ENCODE peak calls at places on chromosome 17, in seven cellular contexts. W is kidney, Y is ovary, V is neural progenitor cell, E is right cardiac atrium, J is GM23338, B is brain microvascular endothelial cell. F is an unnamed sample.

GRCh38 chr17:30230596-30231125 is 4.8 kb downstream of the SLC6A4 start:
- DNase-seq in W (no peak), Y (no peak), V (no peak), E (no peak), J (no peak), B (no peak), F (peak)

GRCh38 chr17:2723505-2723996 is 12.0 kb upstream of the CLUH start:
- DNase-seq in W (no peak), Y (no peak), V (peak), E (peak), J (peak), B (no peak), F (no peak)

GRCh38 chr17:14078027-14078426 is 8.7 kb downstream of the COX10 start:
- DNase-seq in W (no peak), Y (no peak), V (no peak), E (peak), J (no peak), B (no peak), F (no peak)

GRCh38 chr17:82440991-82441627 is 9.4 kb downstream of the CYBC1 start:
- DNase-seq in W (peak), Y (no peak), V (no peak), E (peak), J (peak), B (no peak), F (peak)

GRCh38 chr17:19411641-19412040 is 609 bp downstream of the RNF112 start:
- DNase-seq in W (no peak), Y (no peak), V (no peak), E (no peak), J (peak), B (no peak), F (peak)

GRCh38 chr17:76171701-76172100 is 30.7 kb upstream of the FOXJ1 start:
- DNase-seq in W (no peak), Y (no peak), V (no peak), E (no peak), J (no peak), B (no peak), F (no peak)

GRCh38 chr17:47802341-47803022 is 19.1 kb downstream of the OSBPL7 start:
- DNase-seq in W (no peak), Y (no peak), V (peak), E (no peak), J (peak), B (peak), F (peak)

GRCh38 chr17:19316756-19317358 is 45.7 kb downstream of the B9D1 start:
- DNase-seq in W (no peak), Y (no peak), V (no peak), E (no peak), J (no peak), B (no peak), F (no peak)

GRCh38 chr17:60392845-60393702 is 1.1 kb upstream of the USP32 start:
- DNase-seq in W (peak), Y (peak), V (peak), E (no peak), J (peak), B (peak), F (no peak)

GRCh38 chr17:78571329-78571728 is 5.9 kb downstream of the DNAH17 start:
- DNase-seq in W (no peak), Y (no peak), V (no peak), E (no peak), J (no peak), B (no peak), F (peak)

DNA sequence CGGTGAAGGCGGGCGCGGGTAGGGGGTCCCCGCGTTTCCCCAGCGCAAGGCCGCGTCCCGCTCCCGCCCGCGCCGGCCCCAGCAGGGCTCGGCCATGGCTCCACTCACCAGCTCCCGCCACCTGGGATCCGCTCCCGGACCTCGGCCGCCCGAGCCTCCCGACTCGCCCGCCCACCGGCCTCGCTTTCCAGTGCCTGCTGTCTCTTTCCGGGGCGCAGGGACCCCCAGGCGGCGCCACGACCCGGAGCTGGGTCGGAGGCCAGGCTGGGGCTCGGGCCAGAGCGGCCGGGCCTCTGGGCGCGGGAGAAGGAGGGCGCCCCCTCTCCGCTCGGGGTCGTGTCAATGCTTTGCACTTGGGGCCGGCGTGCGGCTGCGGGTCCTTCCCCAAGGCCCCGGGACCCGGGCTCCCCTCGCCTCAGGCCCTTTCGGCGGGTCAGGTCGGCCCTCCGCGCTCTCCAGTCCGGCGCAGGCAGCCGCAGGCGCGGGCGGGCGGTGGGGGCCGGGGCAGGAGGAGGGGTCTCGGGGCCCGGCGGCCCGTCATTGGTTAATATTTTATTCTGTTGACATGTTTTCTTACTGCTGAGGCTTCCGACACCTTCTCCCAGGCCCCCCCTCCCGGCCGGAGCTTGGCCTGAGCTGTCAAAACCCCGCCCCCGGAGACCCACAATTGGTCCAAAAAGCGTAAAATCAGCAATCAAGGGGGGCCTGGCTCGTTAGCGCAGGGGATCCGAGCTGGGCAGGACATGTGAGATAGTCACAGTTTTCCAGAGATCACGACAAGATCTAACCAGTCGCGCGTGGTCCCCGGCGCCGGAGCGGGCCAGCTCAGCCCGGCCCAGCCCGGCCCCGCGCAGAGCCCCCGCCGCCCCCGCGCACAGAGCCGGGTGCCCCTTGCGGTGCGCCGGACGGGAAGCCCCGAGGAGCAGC is at the start of gene TBX2:
- DNase-seq in W (peak), Y (peak), V (peak), E (peak), J (peak), B (peak), F (peak)
- H3K4me3 ChIP-seq in W (peak), Y (peak), V (peak), E (peak), J (peak), B (peak), F (peak)

GRCh38 chr17:21034350-21035235 is 8.2 kb downstream of the USP22 start:
- DNase-seq in W (no peak), Y (no peak), V (no peak), E (no peak), J (peak), B (no peak), F (peak)
- H3K4me3 ChIP-seq in W (peak), Y (no peak), V (no peak), E (no peak), J (peak), B (no peak), F (no peak)

GRCh38 chr17:38431343-38432145 is 3.3 kb downstream of the ARHGAP23 start:
- DNase-seq in W (peak), Y (no peak), V (no peak), E (no peak), J (no peak), B (no peak), F (no peak)
- H3K4me3 ChIP-seq in W (no peak), Y (no peak), V (no peak), E (no peak), J (no peak), B (no peak), F (no peak)

GRCh38 chr17:27245230-27245696 is 48.7 kb upstream of the WSB1 start:
- DNase-seq in W (peak), Y (peak), V (peak), E (peak), J (peak), B (peak), F (peak)
- H3K4me3 ChIP-seq in W (peak), Y (peak), V (no peak), E (no peak), J (peak), B (peak), F (no peak)

DNA sequence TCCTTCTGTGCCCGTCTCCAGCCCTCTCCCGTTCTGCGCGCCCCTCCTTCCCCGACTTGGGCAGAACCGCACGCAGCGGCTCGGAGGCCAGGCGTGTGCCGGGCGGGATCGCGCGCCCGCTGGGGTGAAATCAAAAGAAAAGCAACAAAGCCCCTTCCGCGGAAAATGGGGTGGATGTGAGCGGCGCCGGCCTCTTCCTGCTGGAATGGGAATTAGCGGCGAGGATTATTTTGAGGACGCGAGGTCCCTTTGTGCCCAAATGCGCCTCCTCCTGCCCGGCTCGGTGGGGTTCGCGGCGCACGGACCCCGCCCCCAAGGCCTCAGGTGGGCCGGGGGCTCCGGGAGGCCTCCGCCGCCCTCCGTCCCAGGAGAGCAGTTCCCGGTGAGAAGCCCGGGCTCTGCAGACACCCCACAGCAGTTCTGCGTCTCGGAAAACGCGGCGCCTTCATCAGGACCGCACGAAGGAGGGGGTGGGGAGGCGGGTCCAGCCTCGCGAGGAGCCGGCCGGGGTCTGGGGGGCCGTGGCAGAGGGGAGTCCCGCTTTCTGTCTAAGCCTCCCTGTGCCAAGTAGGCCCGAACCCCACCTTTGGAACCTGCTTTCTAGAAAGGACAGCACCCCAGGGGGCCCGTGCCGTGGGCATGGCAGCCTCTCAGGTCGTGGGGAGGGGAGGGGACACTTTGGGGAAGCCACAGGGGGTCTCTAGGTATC is 91.0 kb upstream of the CBX4 start:
- DNase-seq in W (no peak), Y (no peak), V (peak), E (peak), J (peak), B (no peak), F (peak)
- H3K4me3 ChIP-seq in W (no peak), Y (peak), V (peak), E (peak), J (peak), B (peak), F (peak)

GRCh38 chr17:9765302-9765701 is 26.1 kb downstream of the DHRS7C start:
- DNase-seq in W (no peak), Y (no peak), V (no peak), E (no peak), J (no peak), B (no peak), F (no peak)
- H3K4me3 ChIP-seq in W (no peak), Y (no peak), V (no peak), E (no peak), J (no peak), B (no peak), F (no peak)

DNA sequence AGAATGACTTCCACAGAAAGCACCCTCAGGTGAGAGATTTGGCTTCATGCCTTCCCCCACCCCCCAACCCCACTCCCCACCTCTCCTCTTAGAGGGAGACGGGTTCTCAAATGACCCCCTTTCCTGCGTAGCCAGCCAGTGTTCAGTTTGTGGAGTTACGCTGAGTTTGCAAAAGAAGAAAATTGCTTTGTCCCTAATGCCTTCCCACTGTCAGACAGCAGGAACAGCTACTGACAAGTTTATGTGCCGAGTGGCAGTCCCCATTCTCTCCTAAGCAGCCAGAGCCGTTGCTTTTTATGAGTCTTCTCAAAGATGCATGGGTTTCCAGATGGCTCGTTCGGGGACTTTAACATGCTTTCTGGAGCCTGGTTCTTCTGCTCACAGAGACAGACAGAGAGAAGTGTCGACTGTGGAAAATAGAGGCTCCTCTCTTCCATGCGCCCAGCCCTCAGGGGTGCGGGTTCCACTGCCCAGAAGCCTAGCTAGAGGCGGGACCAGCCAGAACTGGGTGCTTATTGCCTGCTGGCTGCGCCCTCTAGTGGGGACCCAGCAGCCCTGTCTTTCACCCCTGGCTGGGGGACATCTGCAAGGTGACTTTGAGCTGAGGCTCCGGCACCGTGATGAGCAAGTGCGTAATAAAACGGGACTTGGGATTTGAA is 73.4 kb downstream of the CCDC182 start:
- DNase-seq in W (peak), Y (peak), V (peak), E (peak), J (peak), B (peak), F (peak)
- H3K4me3 ChIP-seq in W (peak), Y (no peak), V (no peak), E (no peak), J (no peak), B (no peak), F (no peak)

DNA sequence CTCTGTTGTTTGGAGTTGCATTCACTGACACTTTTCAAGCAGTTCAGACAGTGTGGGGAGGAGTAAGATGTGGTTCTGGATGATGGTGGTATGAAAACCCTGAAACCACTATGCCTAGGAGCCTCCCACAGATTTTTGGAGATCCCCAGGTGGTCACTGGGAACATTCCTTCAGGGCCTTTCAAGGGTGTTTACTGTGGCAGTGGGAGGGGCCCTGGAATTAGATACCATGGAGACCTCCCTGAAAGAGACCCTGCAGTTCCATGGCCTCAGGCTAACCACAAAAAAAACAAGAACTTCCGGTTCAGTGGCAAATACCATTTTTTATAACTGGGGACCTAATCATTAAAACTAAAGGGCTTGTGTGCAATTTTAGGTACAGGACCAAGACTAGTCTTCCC is 79.9 kb downstream of the TMEM100 start:
- DNase-seq in W (no peak), Y (no peak), V (no peak), E (no peak), J (no peak), B (no peak), F (no peak)
- H3K4me3 ChIP-seq in W (no peak), Y (no peak), V (no peak), E (no peak), J (no peak), B (no peak), F (no peak)